ENCODE peak calls at places on chromosomes 16 and 17, in six cellular contexts. N, L, M, O, P and I are unnamed samples. For H3K4me1, the result is how much of the 10 kb centered on the place peaks cover.

GRCh38 chr17:17043668-17044226 is 1.5 kb downstream of the MPRIP start:
- DNase-seq in O (no peak), M (peak), L (peak), N (peak), P (no peak), I (no peak)

GRCh38 chr16:83400234-83400633 is 407.5 kb upstream of the HSBP1 start:
- DNase-seq in P (no peak), N (no peak), M (no peak), O (no peak), L (peak), I (no peak)

GRCh38 chr16:84369105-84369504 is 767 bp downstream of the ATP2C2 start:
- DNase-seq in N (no peak), P (no peak), L (peak), M (no peak), O (no peak), I (no peak)

GRCh38 chr17:78128616-78129384 is at the start of gene TMC6:
- DNase-seq in M (no peak), O (peak), N (peak), L (peak), P (no peak), I (peak)

GRCh38 chr17:57747221-57748017 is 2.3 kb upstream of the CCDC182 start:
- DNase-seq in O (no peak), N (peak), P (peak), M (peak), L (peak), I (peak)

GRCh38 chr16:4653981-4654380 is 29.4 kb downstream of the MGRN1 start:
- DNase-seq in O (no peak), L (no peak), M (no peak), P (no peak), N (no peak), I (no peak)

GRCh38 chr17:48162946-48163506 is 55.5 kb downstream of the SNX11 start:
- DNase-seq in M (no peak), P (no peak), O (no peak), N (no peak), L (no peak), I (peak)

GRCh38 chr17:80452173-80452915 is 24.1 kb downstream of the NPTX1 start:
- DNase-seq in P (no peak), N (no peak), O (no peak), L (no peak), M (no peak), I (no peak)

GRCh38 chr16:56075732-56076131 is 115.6 kb upstream of the GNAO1 start:
- DNase-seq in M (no peak), O (no peak), N (no peak), P (no peak), L (no peak), I (no peak)

GRCh38 chr17:58252141-58252540 is 13.8 kb downstream of the LPO start:
- DNase-seq in L (no peak), O (no peak), P (no peak), N (no peak), M (no peak), I (no peak)

GRCh38 chr17:18377437-18378204 is at the start of gene EVPLL:
- DNase-seq in L (no peak), P (peak), M (no peak), N (no peak), O (peak), I (peak)

GRCh38 chr17:36994438-36994837 is 45.7 kb downstream of the AATF start:
- DNase-seq in N (no peak), L (no peak), P (no peak), M (no peak), O (no peak), I (peak)

GRCh38 chr16:27841061-27841801 is 222.3 kb downstream of the GSG1L start:
- DNase-seq in N (no peak), M (no peak), P (no peak), L (no peak), O (no peak), I (no peak)

GRCh38 chr17:50148226-50149098 is 2.0 kb downstream of the PPP1R9B start:
- DNase-seq in L (peak), P (peak), O (peak), N (no peak), M (no peak), I (peak)

GRCh38 chr17:58507123-58507634 is 7.3 kb downstream of the MTMR4 start:
- DNase-seq in M (no peak), P (no peak), N (no peak), L (no peak), O (peak), I (no peak)

GRCh38 chr17:67068999-67069398 is 24.6 kb downstream of the CACNG1 start:
- DNase-seq in P (no peak), L (no peak), M (peak), N (no peak), O (no peak), I (no peak)

GRCh38 chr17:50212121-50212843 is 10.9 kb upstream of the COL1A1 start:
- DNase-seq in P (peak), M (no peak), O (no peak), N (no peak), L (no peak), I (no peak)

GRCh38 chr17:65055280-65055707 is 1.2 kb downstream of the GNA13 start:
- DNase-seq in O (no peak), P (no peak), M (no peak), N (no peak), L (no peak), I (no peak)
- H3K4me1 ChIP-seq in O (under half), P (under half), M (under half), N (under half), L (under half), I (under half)

GRCh38 chr16:71482569-71482968 is 6.6 kb downstream of the ZNF19 start:
- DNase-seq in L (no peak), N (no peak), O (no peak), P (no peak), M (no peak), I (no peak)

GRCh38 chr16:71476457-71476856 is 12.7 kb downstream of the ZNF19 start:
- DNase-seq in N (no peak), M (no peak), L (no peak), O (no peak), P (no peak), I (no peak)

GRCh38 chr16:71474864-71475263 is 12.8 kb upstream of the ZNF23 start:
- DNase-seq in O (no peak), L (no peak), M (no peak), N (no peak), P (no peak), I (peak)

GRCh38 chr16:71484006-71484893 is 4.9 kb downstream of the ZNF19 start:
- DNase-seq in O (peak), M (peak), P (peak), N (peak), L (peak), I (peak)

DNA sequence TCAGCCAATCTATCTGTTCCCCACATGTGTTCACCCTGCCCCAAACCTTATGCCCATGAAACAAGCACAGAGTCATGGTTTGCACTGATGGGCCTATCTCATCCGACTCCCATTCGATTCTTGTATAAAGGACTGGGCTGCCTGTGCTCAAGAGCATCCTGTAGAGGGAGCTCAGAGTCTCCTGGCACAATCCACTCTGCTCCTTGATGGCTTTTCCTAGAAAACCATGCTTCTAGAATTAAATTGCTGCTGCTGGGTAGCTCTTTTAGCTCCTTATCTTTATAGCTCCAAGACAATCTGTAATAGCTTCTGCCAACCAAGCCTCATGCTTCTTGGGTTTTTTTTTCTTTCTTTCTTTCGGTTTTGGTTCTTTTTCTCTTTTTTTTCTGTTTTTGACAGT is 9.7 kb downstream of the ZNF19 start:
- DNase-seq in O (no peak), N (peak), L (peak), M (peak), P (no peak), I (no peak)
- TF ChIP-seq CTCF in O (no peak), N (peak), L (peak), M (peak), P (no peak), I (peak)

GRCh38 chr16:2022723-2023097 is 3.1 kb downstream of the NPW start:
- DNase-seq in M (peak), P (no peak), O (no peak), N (no peak), L (peak), I (peak)
- H3K4me1 ChIP-seq in M (under half), P (under half), O (half or more), N (under half), L (under half), I (under half)

GRCh38 chr16:11297492-11298142 is 16.5 kb upstream of the PRM1 start:
- DNase-seq in L (peak), M (peak), P (peak), O (peak), N (peak), I (no peak)
- TF ChIP-seq CTCF in L (no peak), M (no peak), P (no peak), O (no peak), N (no peak), I (peak)

GRCh38 chr17:64083571-64084085 is 46.3 kb downstream of the ERN1 start:
- DNase-seq in M (no peak), P (no peak), O (no peak), L (no peak), N (no peak), I (no peak)

GRCh38 chr17:64085650-64086005 is 44.3 kb downstream of the ERN1 start:
- DNase-seq in P (no peak), L (no peak), M (no peak), N (no peak), O (no peak), I (no peak)

GRCh38 chr17:64083093-64083492 is 46.9 kb downstream of the ERN1 start:
- DNase-seq in N (no peak), M (no peak), P (no peak), L (no peak), O (no peak), I (no peak)

GRCh38 chr17:64084940-64085649 is 44.8 kb downstream of the ERN1 start:
- DNase-seq in M (no peak), N (no peak), O (no peak), P (no peak), L (peak), I (no peak)

DNA sequence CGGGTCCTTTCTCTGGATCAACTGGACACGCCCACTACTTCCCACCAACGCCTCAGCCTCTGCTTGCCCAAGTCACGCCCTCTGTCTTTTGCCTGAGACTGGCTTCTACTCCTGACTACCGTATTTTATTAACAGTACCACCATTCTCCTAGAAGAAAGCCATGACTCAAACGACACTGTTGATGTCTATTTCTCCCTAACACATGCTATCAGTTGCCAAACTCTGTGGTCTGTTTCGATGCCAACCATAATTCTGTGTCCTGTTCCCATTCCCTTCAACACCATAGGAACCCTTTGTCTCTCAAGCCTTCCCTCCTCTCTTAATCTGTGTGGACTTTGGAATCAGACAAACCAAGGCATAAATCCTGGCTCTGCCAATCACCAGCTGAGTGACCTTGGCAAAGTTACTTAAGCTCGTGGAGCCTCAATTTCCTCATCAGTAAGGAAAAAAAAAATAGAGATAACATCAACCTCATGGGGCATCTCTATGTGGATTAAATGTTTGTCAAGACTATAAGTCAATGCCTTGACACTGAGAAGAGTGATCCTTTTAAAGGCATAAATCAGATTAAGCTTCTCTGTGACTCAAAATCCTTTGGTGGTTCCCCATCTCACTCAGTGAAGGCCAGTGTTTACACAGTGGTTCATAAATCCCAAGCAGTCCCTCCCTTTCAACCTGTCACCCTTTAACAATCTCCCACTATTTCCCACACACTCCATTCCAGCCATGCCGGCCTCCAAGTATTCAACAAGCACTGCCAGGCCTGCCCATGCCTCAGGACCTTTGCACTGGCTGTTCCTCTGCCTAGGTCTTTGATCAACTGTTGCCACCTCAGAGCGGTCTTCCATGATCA is 45.6 kb downstream of the ERN1 start:
- DNase-seq in M (no peak), O (no peak), N (peak), L (no peak), P (no peak), I (peak)
- H3K4me1 ChIP-seq in M (under half), O (under half), N (under half), L (under half), P (under half), I (under half)

GRCh38 chr16:58507195-58507962 is 7.4 kb downstream of the NDRG4 start:
- DNase-seq in N (no peak), M (no peak), L (no peak), O (no peak), P (no peak), I (no peak)
- TF ChIP-seq CTCF in N (no peak), M (no peak), L (no peak), O (no peak), P (no peak), I (no peak)

GRCh38 chr16:49520684-49521083 is 147.1 kb downstream of the C16orf78 start:
- DNase-seq in P (no peak), M (no peak), N (no peak), O (no peak), L (no peak), I (no peak)
- H3K4me1 ChIP-seq in P (under half), M (under half), N (under half), O (under half), L (under half), I (under half)

DNA sequence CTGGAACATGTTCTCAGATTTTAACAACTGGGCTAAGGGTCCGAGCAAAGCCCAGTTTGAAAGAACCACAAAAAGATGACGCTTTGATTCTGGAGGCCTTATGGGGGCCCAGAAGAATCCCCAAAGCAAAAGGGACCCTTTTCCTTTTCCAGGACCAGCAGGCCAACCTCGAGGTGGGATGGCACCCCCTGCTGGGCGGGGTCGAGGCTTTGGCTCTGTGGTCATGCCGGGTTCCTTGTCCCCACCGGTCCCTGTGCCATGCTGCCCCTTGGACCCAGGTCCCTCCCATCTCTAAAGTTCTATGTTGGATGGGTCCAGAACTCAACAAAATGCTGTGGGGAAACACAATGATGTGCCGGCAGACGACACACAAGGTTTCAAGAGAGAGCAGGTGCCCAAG is 30.9 kb downstream of the TMEM204 start:
- DNase-seq in P (no peak), M (no peak), O (no peak), N (no peak), L (no peak), I (no peak)
- TF ChIP-seq CTCF in P (no peak), M (peak), O (peak), N (peak), L (no peak), I (no peak)